ENCODE peak calls at places on chromosomes 6 and 20, in six cellular contexts. Z, G, B, Q, F and W are unnamed samples.

GRCh38 chr20:60961551-60961950 is 290.5 kb upstream of the CDH4 start:
- DNase-seq in Z (no peak), B (no peak), F (no peak), Q (no peak), G (no peak), W (peak)

GRCh38 chr6:150194200-150194599 is 51.4 kb downstream of the PPP1R14C start:
- DNase-seq in Z (no peak), G (no peak), B (no peak), F (no peak), Q (no peak), W (no peak)

GRCh38 chr6:135665935-135666334 is 168.4 kb upstream of the AHI1 start:
- DNase-seq in Q (no peak), Z (no peak), F (no peak), B (no peak), G (no peak), W (no peak)

GRCh38 chr6:26553264-26553738 is 15.1 kb downstream of the HMGN4 start:
- DNase-seq in F (peak), G (peak), Z (peak), B (peak), Q (peak), W (peak)

GRCh38 chr6:34242252-34243130 is 5.8 kb downstream of the HMGA1 start:
- DNase-seq in B (no peak), Z (no peak), Q (no peak), G (no peak), F (no peak), W (no peak)

GRCh38 chr20:37538003-37538402 is 10.3 kb upstream of the BLCAP start:
- DNase-seq in F (no peak), G (no peak), Q (no peak), Z (no peak), B (no peak), W (no peak)

GRCh38 chr6:158706369-158706982 is 56.6 kb downstream of the SYTL3 start:
- DNase-seq in Z (no peak), G (no peak), Q (no peak), B (no peak), F (no peak), W (no peak)

GRCh38 chr6:82818727-82819126 is 246.9 kb downstream of the UBE3D start:
- DNase-seq in F (no peak), Q (no peak), G (no peak), B (no peak), Z (no peak), W (no peak)

GRCh38 chr6:4957521-4958231 is 46.2 kb downstream of the RPP40 start:
- DNase-seq in F (no peak), Z (no peak), G (no peak), Q (no peak), B (no peak), W (peak)

GRCh38 chr6:159134701-159135364 is 34.4 kb upstream of the FNDC1 start:
- DNase-seq in Z (peak), B (peak), Q (peak), G (peak), F (peak), W (peak)

GRCh38 chr6:129117355-129117754 is 234.4 kb downstream of the LAMA2 start:
- DNase-seq in F (no peak), Q (no peak), B (no peak), Z (no peak), G (no peak), W (no peak)

GRCh38 chr6:29964553-29964903 is 22.2 kb downstream of the HLA-A start:
- DNase-seq in G (no peak), Q (no peak), B (no peak), F (no peak), Z (no peak), W (no peak)

GRCh38 chr6:47260021-47260420 is 49.7 kb downstream of the TNFRSF21 start:
- DNase-seq in F (no peak), B (no peak), G (no peak), Q (no peak), Z (no peak), W (no peak)

GRCh38 chr6:169340395-169340794 is 86.7 kb upstream of the THBS2 start:
- DNase-seq in Z (no peak), B (no peak), G (no peak), Q (no peak), F (no peak), W (no peak)

GRCh38 chr20:19947611-19948264 is 69.4 kb upstream of the NAA20 start:
- DNase-seq in G (no peak), Q (no peak), Z (no peak), B (no peak), F (no peak), W (no peak)

GRCh38 chr6:138454976-138455706 is 44.2 kb downstream of the NHSL1 start:
- DNase-seq in G (peak), F (peak), Z (no peak), B (peak), Q (peak), W (no peak)

GRCh38 chr20:4763776-4764525 is 42.2 kb downstream of the PRND start:
- DNase-seq in Q (no peak), B (no peak), F (no peak), Z (no peak), G (no peak), W (no peak)

GRCh38 chr6:10749734-10750133 is 2.1 kb downstream of the TMEM14B start:
- DNase-seq in Q (no peak), B (no peak), Z (no peak), G (no peak), F (no peak), W (peak)

GRCh38 chr20:9488063-9488462 is 26.3 kb upstream of the LAMP5 start:
- DNase-seq in F (no peak), Z (no peak), B (no peak), G (no peak), Q (no peak), W (no peak)

GRCh38 chr6:168118935-168119334 is 39.9 kb upstream of the FRMD1 start:
- DNase-seq in B (no peak), Z (no peak), Q (peak), F (no peak), G (no peak), W (peak)

GRCh38 chr6:2556761-2557160 is 194.0 kb downstream of the MYLK4 start:
- DNase-seq in F (no peak), Q (no peak), Z (no peak), G (no peak), B (no peak), W (no peak)

GRCh38 chr20:50913976-50914375 is 17.3 kb downstream of the ADNP start:
- DNase-seq in Q (no peak), F (no peak), Z (no peak), B (no peak), G (peak), W (no peak)

GRCh38 chr6:42984924-42985475 is 630 bp downstream of the PPP2R5D start:
- DNase-seq in B (no peak), F (no peak), Z (no peak), G (no peak), Q (no peak), W (no peak)

GRCh38 chr6:117992856-117993255 is 85.8 kb downstream of the SLC35F1 start:
- DNase-seq in Z (peak), B (no peak), F (no peak), Q (no peak), G (no peak), W (no peak)

GRCh38 chr6:93787841-93788240 is 368.5 kb upstream of the EPHA7 start:
- DNase-seq in F (no peak), Z (no peak), B (no peak), G (no peak), Q (no peak), W (no peak)